ENCODE peak calls at places on chromosomes 12 and 14, in ten cellular contexts. W is ascending aorta, O is IMR-90, T is fibroblast of mammary gland, R is OCI-LY7, D is AG04450, E is transverse colon, Z is fibroblast of pulmonary artery, F is uterus, N is foreskin fibroblast. X is an unnamed sample.

GRCh38 chr14:70905316-70905715 is 1.9 kb upstream of the PCNX1 start:
- DNase-seq in F (no peak), D (peak; percentile 90), E (peak; percentile 16), T (peak; percentile 81), N (peak; percentile 90), R (no peak), W (no peak), O (peak; percentile 90), Z (peak; percentile 98), X (peak; percentile 71)

GRCh38 chr12:117192057-117192456 is 1.8 kb upstream of the FBXO21 start:
- DNase-seq in F (no peak), T (peak; percentile 57), N (peak; percentile 30), D (no peak), E (no peak), Z (no peak), W (no peak), R (no peak), O (no peak), X (peak; percentile 46)

GRCh38 chr14:20440882-20441281 is 4.9 kb upstream of the KLHL33 start:
- DNase-seq in W (no peak), F (no peak), D (no peak), R (peak; percentile 22), N (no peak), T (peak; percentile 16), Z (no peak), O (peak; percentile 11), E (no peak), X (no peak)

GRCh38 chr12:54933381-54933780 is 51.2 kb downstream of the TESPA1 start:
- DNase-seq in F (no peak), O (peak; percentile 20), T (peak; percentile 52), Z (peak; percentile 14), D (no peak), E (no peak), R (no peak), W (no peak), N (peak; percentile 39), X (peak; percentile 54)

GRCh38 chr14:21197418-21198205 is 41.7 kb upstream of the OR5AU1 start:
- DNase-seq in F (no peak), R (no peak), T (no peak), Z (no peak), W (no peak), D (no peak), N (peak; percentile 46), O (no peak), E (no peak), X (no peak)

GRCh38 chr12:15757553-15758255 is 31.5 kb downstream of the EPS8 start:
- DNase-seq in T (peak; percentile 99), F (no peak), R (no peak), N (peak; percentile 94), E (no peak), W (peak; percentile 37), Z (peak; percentile 89), D (no peak), O (peak; percentile 92), X (peak; percentile 99)

GRCh38 chr12:88495031-88495430 is 85.2 kb downstream of the KITLG start:
- DNase-seq in E (no peak), O (no peak), F (no peak), N (no peak), T (no peak), W (no peak), R (no peak), D (no peak), Z (no peak), X (no peak)

GRCh38 chr12:104656921-104657320 is 200.2 kb downstream of the CHST11 start:
- DNase-seq in T (peak; percentile 79), O (peak; percentile 54), F (peak; percentile 37), N (peak; percentile 67), W (no peak), E (no peak), R (no peak), Z (peak; percentile 85), D (peak; percentile 36), X (peak; percentile 45)

GRCh38 chr12:78820946-78821345 is 43.6 kb upstream of the SYT1 start:
- DNase-seq in Z (no peak), R (no peak), O (no peak), E (no peak), N (no peak), W (no peak), D (no peak), T (peak; percentile 7), F (no peak), X (no peak)

GRCh38 chr12:122942609-122943008 is 23.7 kb downstream of the ABCB9 start:
- DNase-seq in F (no peak), D (no peak), N (peak; percentile 48), E (no peak), Z (no peak), W (no peak), T (peak; percentile 50), O (peak; percentile 31), R (no peak), X (peak; percentile 31)

DNA sequence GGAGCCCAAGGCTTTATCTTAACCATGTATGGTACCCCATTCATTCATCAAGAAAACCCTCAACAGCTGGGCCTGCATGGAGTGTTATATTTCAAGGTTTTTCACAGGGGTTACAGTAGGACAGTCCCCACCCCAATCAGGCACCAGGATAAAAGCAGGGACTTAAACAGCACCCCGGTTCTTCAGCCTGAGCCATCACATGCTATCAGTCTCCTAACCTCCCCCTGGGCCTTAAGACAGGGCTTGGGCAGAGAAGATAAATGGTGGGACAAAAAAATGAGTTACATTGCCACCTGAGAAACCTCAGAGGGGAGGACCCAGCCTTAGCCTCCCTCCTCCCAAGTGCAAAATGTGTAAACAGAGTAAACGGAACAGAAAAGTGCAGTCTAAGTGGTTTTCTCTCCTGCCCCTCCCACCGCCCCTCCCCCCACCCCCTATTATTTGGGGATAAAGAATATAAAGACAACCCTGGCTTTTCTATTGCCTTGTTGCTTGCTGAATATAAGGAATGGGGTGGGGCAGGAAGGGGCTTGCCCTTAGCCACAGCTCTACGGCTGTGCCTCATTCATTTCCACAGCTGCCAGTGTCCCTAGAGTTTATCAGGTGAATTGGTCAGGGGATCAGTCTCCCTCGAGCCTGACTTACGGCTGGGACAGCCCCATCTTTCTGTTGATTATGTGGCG is 18.7 kb downstream of the MAP3K12 start:
- DNase-seq in E (no peak), W (no peak), O (no peak), N (no peak), Z (no peak), T (no peak), D (no peak), R (no peak), F (no peak), X (no peak)
- TF ChIP-seq CTCF in E (no peak), W (no peak), O (no peak), N (no peak), Z (no peak), T (no peak), D (no peak), R (no peak), F (no peak), X (no peak)

GRCh38 chr12:52977195-52977594 is 28.3 kb downstream of the KRT18 start:
- DNase-seq in R (no peak), W (no peak), Z (no peak), O (no peak), D (no peak), T (no peak), E (no peak), N (no peak), F (no peak), X (no peak)

GRCh38 chr12:52980096-52980694 is 26.1 kb upstream of the EIF4B start:
- DNase-seq in N (no peak), T (no peak), W (no peak), E (no peak), Z (no peak), O (no peak), R (no peak), D (no peak), F (no peak), X (no peak)

GRCh38 chr12:52975204-52975603 is 26.3 kb downstream of the KRT18 start:
- DNase-seq in W (no peak), Z (peak; percentile 74), N (no peak), O (peak; percentile 55), F (no peak), R (no peak), E (no peak), D (no peak), T (no peak), X (peak; percentile 40)

GRCh38 chr12:52975820-52976573 is 27.1 kb downstream of the KRT18 start:
- DNase-seq in W (no peak), T (no peak), O (peak; percentile 27), E (peak; percentile 67), F (no peak), Z (peak; percentile 40), R (no peak), D (no peak), N (peak; percentile 34), X (peak; percentile 36)

DNA sequence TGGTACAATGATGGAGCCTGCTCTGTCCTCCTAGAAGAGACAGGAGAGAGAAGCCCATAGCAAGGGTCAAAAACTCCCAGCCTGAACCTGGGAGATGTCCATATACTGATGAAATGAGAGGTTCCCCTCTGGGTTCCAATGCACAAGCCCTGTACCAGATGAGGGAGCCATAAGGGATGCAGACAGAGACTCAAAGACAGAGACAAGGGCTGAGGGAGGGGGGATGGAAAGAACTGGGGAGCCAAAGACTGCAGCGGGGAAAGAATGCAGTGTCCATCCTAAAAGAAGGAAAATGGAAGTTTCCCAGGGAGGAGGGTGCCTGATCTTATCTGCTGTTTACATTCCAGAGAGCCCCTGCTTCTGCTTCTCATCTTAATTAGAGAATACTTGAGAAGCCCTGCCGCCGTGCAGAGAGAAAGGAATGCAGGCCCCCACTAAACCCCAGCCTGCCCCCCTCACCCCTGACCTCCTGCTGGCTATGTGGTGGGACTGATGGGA is 27.7 kb downstream of the KRT18 start:
- DNase-seq in D (peak; percentile 24), E (no peak), Z (peak; percentile 39), F (no peak), T (no peak), N (no peak), W (no peak), R (no peak), O (peak; percentile 70), X (peak; percentile 68)
- H3K4me3 ChIP-seq in D (no peak overlapping the region), E (no peak overlapping the region), Z (no peak overlapping the region), F (no peak overlapping the region), T (no peak overlapping the region), N (no peak overlapping the region), W (no peak overlapping the region), R (no peak overlapping the region), O (no peak overlapping the region), X (no peak overlapping the region)

DNA sequence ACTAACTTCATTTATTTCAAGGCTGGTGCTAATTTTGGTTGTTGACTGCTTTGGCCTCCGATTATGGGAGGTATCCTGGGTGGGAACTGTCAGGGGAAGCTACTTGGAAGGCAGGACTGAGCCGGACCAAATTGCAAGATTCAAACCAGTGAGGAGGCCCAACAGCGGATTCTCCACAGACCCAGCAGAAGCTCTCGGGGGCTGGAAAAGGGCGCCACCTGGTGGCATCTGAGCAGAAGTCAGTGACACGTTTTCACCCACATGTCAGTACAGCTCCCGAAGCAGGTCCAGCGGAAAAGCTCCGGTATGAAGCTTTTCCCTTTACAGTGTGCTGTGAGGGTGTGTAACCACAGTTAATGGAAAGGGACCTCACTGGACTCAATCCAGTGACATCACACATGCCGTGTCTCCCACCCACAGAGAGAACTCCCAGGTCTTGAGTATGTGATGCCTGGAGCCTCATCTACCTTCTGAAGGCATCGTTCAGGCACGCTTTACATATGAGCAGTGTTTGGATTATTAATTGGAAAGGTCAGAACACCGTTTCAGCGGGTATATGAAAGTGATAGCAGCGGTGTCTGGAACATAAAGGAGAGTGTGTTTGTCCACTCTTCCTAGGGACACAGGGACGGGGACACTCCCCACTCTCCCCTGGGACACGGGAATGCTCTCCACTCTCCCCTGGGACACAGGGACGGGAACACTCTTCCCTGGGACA is 3.6 kb upstream of the P2RX2 start:
- DNase-seq in O (peak; percentile 78), N (peak; percentile 94), W (no peak), F (peak; percentile 73), D (peak; percentile 60), R (peak; percentile 84), E (peak; percentile 84), Z (peak; percentile 89), T (peak; percentile 82), X (peak; percentile 90)
- TF ChIP-seq CTCF in O (peak; percentile 91), N (peak; percentile 87), W (peak; percentile 82), F (peak; percentile 85), D (peak; percentile 90), R (peak; percentile 96), E (peak; percentile 86), Z (peak; percentile 93), T (peak; percentile 90), X (peak; percentile 89)

GRCh38 chr12:47868041-47868440 is 36.8 kb downstream of the VDR start:
- DNase-seq in Z (peak; percentile 42), W (no peak), T (peak; percentile 35), N (peak; percentile 53), D (no peak), O (no peak), E (peak; percentile 37), R (no peak), F (no peak), X (peak; percentile 34)
- H3K4me3 ChIP-seq in Z (no peak overlapping the region), W (no peak overlapping the region), T (no peak overlapping the region), N (no peak overlapping the region), D (no peak overlapping the region), O (no peak overlapping the region), E (no peak overlapping the region), R (no peak overlapping the region), F (no peak overlapping the region), X (no peak overlapping the region)